ENCODE peak calls at places on chromosome 18, in six cellular contexts. Y is keratinocyte, P is fibroblast of the aortic adventitia, S is adrenal gland, H is nucleus accumbens, Z is lower leg skin. L is an unnamed sample.

GRCh38 chr18:55920063-55920462 is 332.1 kb upstream of the TCF4 start:
- DNase-seq in Y (no peak), P (no peak), S (no peak), H (no peak), Z (no peak), L (no peak)

GRCh38 chr18:11260963-11261441 is 111.6 kb upstream of the PIEZO2 start:
- DNase-seq in Y (no peak), P (no peak), S (no peak), H (no peak), Z (no peak), L (peak)

GRCh38 chr18:54388203-54389142 is 30.8 kb downstream of the C18orf54 start:
- DNase-seq in Y (peak), P (peak), S (peak), H (no peak), Z (no peak), L (peak)

GRCh38 chr18:76958692-76959341 is 136.5 kb downstream of the ZNF236 start:
- DNase-seq in Y (no peak), P (peak), S (no peak), H (no peak), Z (no peak), L (no peak)

GRCh38 chr18:11577271-11578112 is 31.9 kb upstream of the SLC35G4 start:
- DNase-seq in Y (no peak), P (no peak), S (no peak), H (no peak), Z (no peak), L (no peak)

GRCh38 chr18:32293107-32293506 is 103.3 kb downstream of the MEP1B start:
- DNase-seq in Y (no peak), P (no peak), S (no peak), H (no peak), Z (no peak), L (no peak)

GRCh38 chr18:59927246-59927825 is 27.5 kb downstream of the PMAIP1 start:
- DNase-seq in Y (peak), P (peak), S (no peak), H (no peak), Z (no peak), L (no peak)

GRCh38 chr18:79405019-79405780 is 9.5 kb downstream of the NFATC1 start:
- DNase-seq in Y (no peak), P (no peak), S (no peak), H (no peak), Z (no peak), L (no peak)

GRCh38 chr18:9561774-9562173 is 52.6 kb downstream of the PPP4R1 start:
- DNase-seq in Y (no peak), P (no peak), S (no peak), H (no peak), Z (no peak), L (no peak)

GRCh38 chr18:8895987-8896619 is 190.7 kb downstream of the MTCL1 start:
- DNase-seq in Y (peak), P (peak), S (no peak), H (no peak), Z (peak), L (no peak)

GRCh38 chr18:76518543-76519155 is 23.6 kb upstream of the ZNF516 start:
- DNase-seq in Y (no peak), P (peak), S (peak), H (no peak), Z (peak), L (no peak)

GRCh38 chr18:26474542-26474941 is 73.8 kb downstream of the KCTD1 start:
- DNase-seq in Y (no peak), P (no peak), S (no peak), H (no peak), Z (no peak), L (no peak)

GRCh38 chr18:38007931-38008330 is 442.3 kb upstream of the CELF4 start:
- DNase-seq in Y (no peak), P (no peak), S (no peak), H (no peak), Z (no peak), L (no peak)

GRCh38 chr18:45780568-45780967 is 44.9 kb upstream of the SIGLEC15 start:
- DNase-seq in Y (no peak), P (peak), S (no peak), H (no peak), Z (no peak), L (no peak)

GRCh38 chr18:48409591-48410094 is 460 bp upstream of the ZBTB7C start:
- DNase-seq in Y (no peak), P (no peak), S (peak), H (no peak), Z (no peak), L (no peak)

GRCh38 chr18:77031662-77032061 is 100.9 kb downstream of the MBP start:
- DNase-seq in Y (no peak), P (no peak), S (no peak), H (no peak), Z (no peak), L (no peak)

GRCh38 chr18:44943201-44943881 is 262.7 kb downstream of the SETBP1 start:
- DNase-seq in Y (no peak), P (peak), S (no peak), H (no peak), Z (no peak), L (peak)

GRCh38 chr18:23032030-23032582 is 99.0 kb downstream of the RBBP8 start:
- DNase-seq in Y (peak), P (peak), S (no peak), H (no peak), Z (no peak), L (no peak)

GRCh38 chr18:11689031-11689971 is at the start of gene GNAL:
- DNase-seq in Y (no peak), P (peak), S (peak), H (peak), Z (peak), L (peak)

GRCh38 chr18:28411806-28412205 is 234.9 kb upstream of the CDH2 start:
- DNase-seq in Y (no peak), P (peak), S (no peak), H (no peak), Z (no peak), L (no peak)

GRCh38 chr18:12765586-12765985 is 62.7 kb downstream of the PSMG2 start:
- DNase-seq in Y (no peak), P (no peak), S (no peak), H (no peak), Z (no peak), L (no peak)

GRCh38 chr18:41378628-41379027 is 576.4 kb upstream of the PIK3C3 start:
- DNase-seq in Y (no peak), P (peak), S (no peak), H (no peak), Z (no peak), L (no peak)

GRCh38 chr18:21115519-21116411 is 4.2 kb upstream of the ROCK1 start:
- DNase-seq in Y (no peak), P (peak), S (no peak), H (no peak), Z (no peak), L (no peak)

GRCh38 chr18:61398961-61399632 is 65.9 kb downstream of the CDH20 start:
- DNase-seq in Y (no peak), P (peak), S (no peak), H (no peak), Z (no peak), L (peak)

GRCh38 chr18:24300703-24301102 is 96.9 kb downstream of the OSBPL1A start:
- DNase-seq in Y (no peak), P (no peak), S (no peak), H (no peak), Z (no peak), L (no peak)

GRCh38 chr18:70373062-70373519 is 84.2 kb downstream of the SOCS6 start:
- DNase-seq in Y (peak), P (peak), S (peak), H (no peak), Z (no peak), L (no peak)

GRCh38 chr18:51157215-51157614 is 40.3 kb downstream of the MEX3C start:
- DNase-seq in Y (no peak), P (no peak), S (no peak), H (no peak), Z (no peak), L (no peak)

GRCh38 chr18:70464343-70465114 is 175.7 kb downstream of the SOCS6 start:
- DNase-seq in Y (no peak), P (peak), S (peak), H (peak), Z (peak), L (no peak)

GRCh38 chr18:62999392-62999791 is 284.1 kb downstream of the PHLPP1 start:
- DNase-seq in Y (no peak), P (peak), S (peak), H (no peak), Z (peak), L (no peak)

GRCh38 chr18:24934231-24934932 is 417.6 kb downstream of the ZNF521 start:
- DNase-seq in Y (no peak), P (no peak), S (no peak), H (no peak), Z (no peak), L (no peak)